ENCODE peak calls at places on chromosomes 4 and X, in six cellular contexts. D is mucosa of descending colon, H is hepatocyte, X is sigmoid colon, I is left ventricle myocardium inferior, R is cardiac muscle cell. M is an unnamed sample.

GRCh38 chrX:118271770-118272169 is 74.1 kb upstream of the WDR44 start:
- DNase-seq in D (no peak), H (no peak), X (no peak), I (no peak), R (peak; percentile 75), M (no peak)

GRCh38 chrX:130173190-130173895 is 1.6 kb downstream of the RAB33A start:
- DNase-seq in D (peak; percentile 45), H (no peak), X (peak; percentile 73), I (peak; percentile 33), R (peak; percentile 86), M (no peak)

GRCh38 chrX:53093748-53094583 is at the start of gene KANTR:
- DNase-seq in D (peak; percentile 89), H (peak; percentile 94), X (peak; percentile 95), I (peak; percentile 84), R (peak; percentile 95), M (peak; percentile 54)

GRCh38 chrX:99722094-99722493 is 688.0 kb downstream of the PCDH19 start:
- DNase-seq in D (no peak), H (no peak), X (no peak), I (no peak), R (no peak), M (no peak)

GRCh38 chr4:89617256-89617655 is 219.7 kb downstream of the SNCA start:
- DNase-seq in D (no peak), H (no peak), X (no peak), I (no peak), R (no peak), M (no peak)

GRCh38 chr4:130044788-130045531 is 949.0 kb downstream of the C4orf33 start:
- DNase-seq in D (no peak), H (no peak), X (no peak), I (no peak), R (no peak), M (no peak)

GRCh38 chr4:168677063-168677462 is 180.2 kb downstream of the PALLD start:
- DNase-seq in D (no peak), H (no peak), X (no peak), I (no peak), R (no peak), M (no peak)

GRCh38 chrX:20267924-20268701 is 1.4 kb upstream of the RPS6KA3 start:
- DNase-seq in D (peak; percentile 48), H (peak; percentile 49), X (peak; percentile 86), I (peak; percentile 58), R (peak; percentile 63), M (peak; percentile 1)

GRCh38 chr4:16443504-16444088 is 217.3 kb upstream of the TAPT1 start:
- DNase-seq in D (peak; percentile 31), H (peak; percentile 37), X (no peak), I (no peak), R (peak; percentile 60), M (no peak)

GRCh38 chrX:120743266-120743665 is 113.4 kb upstream of the C1GALT1C1 start:
- DNase-seq in D (no peak), H (no peak), X (no peak), I (no peak), R (no peak), M (no peak)

GRCh38 chrX:118726887-118727685 is at the start of gene IL13RA1:
- DNase-seq in D (peak; percentile 81), H (peak; percentile 93), X (peak; percentile 90), I (peak; percentile 76), R (peak; percentile 90), M (no peak)

GRCh38 chr4:8536467-8536866 is 43.7 kb upstream of the GPR78 start:
- DNase-seq in D (no peak), H (no peak), X (no peak), I (no peak), R (no peak), M (no peak)

GRCh38 chr4:171599628-171600027 is 213.6 kb upstream of the GALNTL6 start:
- DNase-seq in D (no peak), H (no peak), X (no peak), I (no peak), R (no peak), M (no peak)

GRCh38 chr4:27702710-27703431 is 842.2 kb downstream of the STIM2 start:
- DNase-seq in D (peak; percentile 10), H (peak; percentile 16), X (no peak), I (no peak), R (no peak), M (no peak)

GRCh38 chr4:40984051-40984450 is 230.3 kb downstream of the APBB2 start:
- DNase-seq in D (no peak), H (no peak), X (peak; percentile 78), I (no peak), R (no peak), M (no peak)

GRCh38 chrX:30489323-30489722 is 88.2 kb downstream of the TASL start:
- DNase-seq in D (no peak), H (no peak), X (no peak), I (no peak), R (no peak), M (no peak)

GRCh38 chrX:49712577-49712976 is 16.8 kb upstream of the PAGE1 start:
- DNase-seq in D (no peak), H (no peak), X (no peak), I (no peak), R (no peak), M (no peak)

GRCh38 chrX:87409113-87409841 is 108.3 kb upstream of the KLHL4 start:
- DNase-seq in D (peak; percentile 3), H (peak; percentile 82), X (peak; percentile 71), I (peak; percentile 16), R (peak; percentile 96), M (no peak)

GRCh38 chrX:40895246-40895645 is 159.9 kb upstream of the MED14 start:
- DNase-seq in D (no peak), H (no peak), X (no peak), I (no peak), R (no peak), M (no peak)

GRCh38 chr4:108193891-108194672 is 25.4 kb upstream of the LEF1 start:
- DNase-seq in D (no peak), H (no peak), X (no peak), I (no peak), R (no peak), M (no peak)

GRCh38 chrX:119684916-119685224 is 8.1 kb downstream of the SEPTIN6 start:
- DNase-seq in D (no peak), H (no peak), X (no peak), I (no peak), R (no peak), M (no peak)

GRCh38 chr4:182216005-182216404 is 27.2 kb upstream of the TENM3 start:
- DNase-seq in D (no peak), H (no peak), X (no peak), I (no peak), R (no peak), M (no peak)

GRCh38 chr4:38154251-38154650 is 194.1 kb downstream of the PTTG2 start:
- DNase-seq in D (peak; percentile 54), H (no peak), X (no peak), I (no peak), R (no peak), M (no peak)

GRCh38 chr4:163816494-163816893 is 322.0 kb downstream of the TMA16 start:
- DNase-seq in D (no peak), H (no peak), X (no peak), I (no peak), R (no peak), M (no peak)

GRCh38 chr4:140049024-140049923 is 104.7 kb downstream of the MAML3 start:
- DNase-seq in D (peak; percentile 67), H (peak; percentile 75), X (peak; percentile 72), I (no peak), R (peak; percentile 66), M (no peak)

GRCh38 chr4:5782829-5783476 is 72.0 kb downstream of the EVC start:
- DNase-seq in D (no peak), H (no peak), X (peak; percentile 18), I (no peak), R (no peak), M (no peak)

GRCh38 chr4:176830971-176831370 is 38.2 kb upstream of the VEGFC start:
- DNase-seq in D (no peak), H (no peak), X (no peak), I (no peak), R (no peak), M (no peak)

GRCh38 chrX:153878969-153879653 is 6.9 kb downstream of the L1CAM start:
- DNase-seq in D (no peak), H (no peak), X (no peak), I (no peak), R (no peak), M (no peak)
- TF ChIP-seq CTCF in D (no peak), H (no peak), X (no peak), I (no peak), R (no peak), M (no peak)

GRCh38 chrX:136307471-136307870 is 6.7 kb downstream of the ADGRG4 start:
- DNase-seq in D (no peak), H (no peak), X (no peak), I (no peak), R (no peak), M (no peak)
- H3K4me1 ChIP-seq in D (no peaks in the 10 kb centered on the region), H (no peaks in the 10 kb centered on the region), X (no peaks in the 10 kb centered on the region), I (no peaks in the 10 kb centered on the region), R (no peaks in the 10 kb centered on the region), M (no peaks in the 10 kb centered on the region)

DNA sequence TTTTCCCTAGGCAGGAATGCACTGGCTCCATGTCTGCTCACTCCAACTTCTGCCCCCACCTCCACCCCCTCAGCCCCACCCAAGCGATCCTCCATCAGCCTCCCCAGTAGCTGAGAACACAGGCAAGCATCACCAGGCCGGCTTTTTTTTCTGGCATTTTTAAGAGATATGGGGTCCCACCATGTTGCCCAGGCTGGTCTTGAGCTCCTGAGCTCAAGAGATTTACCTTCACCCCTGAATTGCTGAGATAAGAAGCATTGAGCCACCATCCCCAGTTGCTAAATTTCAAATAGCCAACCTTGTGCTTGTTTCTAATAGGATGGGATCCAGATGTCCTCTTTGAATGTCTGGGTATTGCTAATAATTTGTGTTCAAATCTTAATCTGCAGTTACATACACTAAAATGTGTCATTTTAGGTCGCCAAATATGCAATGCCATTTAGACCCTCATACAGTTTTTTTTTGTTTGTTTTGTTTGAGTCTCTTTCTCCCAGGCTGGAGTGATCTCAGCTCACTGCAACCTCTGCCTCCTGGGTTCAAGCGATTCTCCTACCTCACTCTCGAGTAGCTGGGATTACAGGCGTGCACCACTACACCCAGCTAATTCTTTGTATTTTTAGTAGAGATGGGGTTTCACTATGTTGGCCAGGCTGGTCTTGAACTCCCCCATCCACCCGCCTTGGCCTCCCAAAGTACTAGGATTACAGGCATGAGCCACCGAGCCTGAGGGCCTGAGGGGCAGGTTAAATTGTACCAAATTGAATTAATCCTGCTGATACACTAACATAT is 8.8 kb downstream of the LARP7 start:
- DNase-seq in D (no peak), H (no peak), X (no peak), I (no peak), R (no peak), M (no peak)
- H3K4me3 ChIP-seq in D (no peak overlapping the region), H (no peak overlapping the region), X (no peak overlapping the region), I (no peak overlapping the region), R (no peak overlapping the region), M (no peak overlapping the region)

DNA sequence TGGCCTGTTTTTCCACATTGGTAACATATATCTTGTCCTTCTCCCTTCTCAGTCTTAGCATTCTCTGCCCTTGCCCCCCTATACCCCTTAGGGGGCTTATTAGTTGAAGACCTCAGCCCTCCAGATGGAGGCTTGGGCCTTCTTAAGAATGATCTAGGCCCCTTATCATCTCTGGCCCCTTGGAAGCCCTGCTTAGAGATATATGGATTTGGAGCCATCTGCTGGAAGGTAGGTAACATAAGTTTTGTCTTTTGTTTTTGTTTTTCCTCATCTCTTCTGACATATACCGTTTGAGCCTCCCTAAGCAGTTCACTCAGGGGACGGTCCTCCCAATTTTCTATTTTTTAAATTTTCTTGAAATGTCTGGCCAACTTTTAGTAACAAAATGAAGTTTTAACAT is 48.3 kb upstream of the NAP1L2 start:
- DNase-seq in D (no peak), H (no peak), X (no peak), I (no peak), R (no peak), M (no peak)
- TF ChIP-seq CTCF in D (no peak), H (peak; percentile 29), X (no peak), I (peak; percentile 16), R (no peak), M (no peak)

GRCh38 chr4:1797298-1797860 is 4.3 kb downstream of the FGFR3 start:
- DNase-seq in D (no peak), H (no peak), X (no peak), I (no peak), R (no peak), M (no peak)
- H3K4me1 ChIP-seq in D (peaks cover 21% of the 10 kb centered on the region), H (peaks cover 45% of the 10 kb centered on the region), X (no peaks in the 10 kb centered on the region), I (peaks cover 28% of the 10 kb centered on the region), R (peaks cover 14% of the 10 kb centered on the region), M (peaks cover 22% of the 10 kb centered on the region)